ENCODE peak calls at places on chromosomes 1 and 21, in ten cellular contexts. T, C, P, F, V, B, G, O, D and E are unnamed samples.

GRCh38 chr1:153791856-153792253 is 16.6 kb downstream of the SLC27A3 start:
- DNase-seq in T (no peak), P (no peak), B (no peak), D (peak), O (peak), G (no peak), F (no peak), V (no peak), C (no peak), E (no peak)

GRCh38 chr1:59151860-59152259 is 145.0 kb upstream of the FGGY start:
- DNase-seq in C (no peak), F (no peak), P (no peak), O (no peak), V (no peak), B (no peak), D (no peak), G (no peak), T (no peak), E (no peak)

GRCh38 chr1:241800640-241801039 is 47.4 kb upstream of the EXO1 start:
- DNase-seq in T (no peak), P (no peak), V (no peak), O (no peak), B (no peak), G (no peak), F (no peak), C (no peak), D (no peak), E (no peak)

GRCh38 chr1:38858833-38859560 is 575 bp downstream of the RRAGC start:
- DNase-seq in F (peak), T (peak), D (peak), G (no peak), V (peak), B (peak), P (no peak), C (peak), O (peak), E (peak)

GRCh38 chr1:209402697-209403096 is 180.8 kb upstream of the CAMK1G start:
- DNase-seq in D (no peak), O (no peak), V (no peak), T (no peak), G (no peak), C (no peak), P (no peak), B (no peak), F (no peak), E (no peak)

GRCh38 chr21:25370311-25370744 is 237.0 kb downstream of the MRPL39 start:
- DNase-seq in D (peak), T (peak), C (no peak), G (peak), V (no peak), B (no peak), F (no peak), P (no peak), O (no peak), E (no peak)

GRCh38 chr1:54569339-54569738 is 21.3 kb downstream of the ACOT11 start:
- DNase-seq in D (peak), C (no peak), P (no peak), G (peak), O (peak), B (no peak), V (no peak), T (no peak), F (no peak), E (no peak)

GRCh38 chr1:208233546-208233945 is 10.6 kb downstream of the PLXNA2 start:
- DNase-seq in F (peak), B (peak), O (no peak), D (no peak), C (no peak), V (peak), T (no peak), G (no peak), P (peak), E (no peak)

GRCh38 chr1:21956720-21957552 is 19.8 kb upstream of the HSPG2 start:
- DNase-seq in P (no peak), T (no peak), F (peak), V (no peak), O (peak), C (peak), D (no peak), G (no peak), B (peak), E (peak)

GRCh38 chr1:184296466-184297243 is 90.2 kb upstream of the C1orf21 start:
- DNase-seq in C (no peak), D (peak), V (no peak), G (peak), F (peak), T (peak), P (no peak), B (peak), O (peak), E (peak)

GRCh38 chr1:116900471-116901365 is 9.0 kb upstream of the PTGFRN start:
- DNase-seq in C (no peak), G (no peak), P (no peak), V (no peak), B (no peak), T (no peak), O (no peak), D (no peak), F (no peak), E (no peak)

GRCh38 chr21:35473496-35473895 is 424.4 kb upstream of the RUNX1 start:
- DNase-seq in G (no peak), T (no peak), F (no peak), D (no peak), O (no peak), B (no peak), C (no peak), V (no peak), P (no peak), E (no peak)

GRCh38 chr1:7117599-7118281 is 332.5 kb downstream of the CAMTA1 start:
- DNase-seq in T (peak), C (no peak), D (peak), F (no peak), V (no peak), O (peak), G (peak), B (no peak), P (peak), E (no peak)

GRCh38 chr21:41636636-41637625 is 129.0 kb upstream of the TMPRSS2 start:
- DNase-seq in O (no peak), P (no peak), T (no peak), B (no peak), F (no peak), G (no peak), C (no peak), D (no peak), V (no peak), E (no peak)

GRCh38 chr1:164772635-164773034 is 213.7 kb downstream of the PBX1 start:
- DNase-seq in T (peak), F (no peak), D (peak), V (no peak), O (no peak), G (peak), B (peak), C (no peak), P (no peak), E (no peak)

GRCh38 chr1:101409102-101409501 is 172.3 kb downstream of the S1PR1 start:
- DNase-seq in V (no peak), D (no peak), G (no peak), P (no peak), F (no peak), O (no peak), T (no peak), C (no peak), B (no peak), E (no peak)

GRCh38 chr1:85450832-85451231 is 14.1 kb downstream of the DDAH1 start:
- DNase-seq in V (no peak), T (no peak), O (no peak), D (no peak), B (peak), P (no peak), G (no peak), F (no peak), C (no peak), E (no peak)

GRCh38 chr1:98210064-98210463 is 289.2 kb upstream of the DPYD start:
- DNase-seq in V (no peak), P (no peak), F (no peak), C (no peak), O (no peak), G (peak), B (no peak), T (peak), D (peak), E (no peak)

GRCh38 chr1:9125325-9125724 is 3.6 kb downstream of the GPR157 start:
- DNase-seq in F (no peak), O (peak), P (no peak), G (no peak), T (no peak), D (no peak), V (no peak), C (no peak), B (no peak), E (no peak)

GRCh38 chr1:47230692-47231313 is 1.2 kb downstream of the TAL1 start:
- DNase-seq in P (no peak), O (no peak), V (no peak), C (no peak), B (no peak), D (no peak), G (no peak), F (no peak), T (no peak), E (no peak)

GRCh38 chr1:234484991-234485739 is 6.2 kb upstream of the TARBP1 start:
- DNase-seq in V (no peak), D (no peak), O (no peak), B (no peak), G (no peak), F (no peak), C (no peak), T (no peak), P (no peak), E (no peak)

GRCh38 chr1:107935396-107936064 is 29.4 kb downstream of the VAV3 start:
- DNase-seq in O (no peak), B (no peak), C (peak), T (no peak), F (no peak), D (no peak), G (no peak), V (no peak), P (no peak), E (no peak)

GRCh38 chr1:211616231-211617031 is 37.5 kb upstream of the SLC30A1 start:
- DNase-seq in F (no peak), C (no peak), G (no peak), B (no peak), V (peak), T (no peak), P (no peak), O (no peak), D (no peak), E (no peak)

GRCh38 chr1:159009704-159010361 is at the start of gene IFI16:
- DNase-seq in G (peak), V (no peak), B (peak), T (peak), P (no peak), C (no peak), D (peak), F (peak), O (no peak), E (no peak)

GRCh38 chr1:236534164-236534651 is 10.4 kb downstream of the LGALS8 start:
- DNase-seq in T (peak), V (no peak), G (peak), C (no peak), O (no peak), F (no peak), D (peak), B (no peak), P (no peak), E (no peak)

GRCh38 chr1:35883681-35884155 is 709 bp downstream of the AGO1 start:
- DNase-seq in G (no peak), B (peak), D (peak), T (no peak), V (peak), F (peak), P (peak), C (peak), O (peak), E (peak)